ENCODE peak calls at places on chromosomes 4 and X, in ten cellular contexts. D, K, O, A, S, E, L, R, J and I are unnamed samples.

GRCh38 chrX:151825927-151826471 is 86.7 kb upstream of the MAGEA4 start:
- DNase-seq in D (no peak), K (no peak), O (no peak), A (no peak), S (no peak), E (no peak), L (peak), R (no peak), J (peak), I (peak)

GRCh38 chr4:165394275-165394674 is 15.5 kb downstream of the CPE start:
- DNase-seq in D (no peak), K (no peak), O (no peak), A (no peak), S (no peak), E (no peak), L (no peak), R (no peak), J (no peak), I (peak)

GRCh38 chrX:118694628-118695027 is 32.8 kb upstream of the IL13RA1 start:
- DNase-seq in D (no peak), K (no peak), O (no peak), A (no peak), S (no peak), E (no peak), L (no peak), R (no peak), J (no peak), I (no peak)

GRCh38 chr4:95161781-95162469 is 386.8 kb downstream of the UNC5C start:
- DNase-seq in D (no peak), K (no peak), O (no peak), A (no peak), S (no peak), E (no peak), L (no peak), R (no peak), J (no peak), I (no peak)

GRCh38 chrX:21725498-21725897 is 32.4 kb downstream of the SMPX start:
- DNase-seq in D (no peak), K (no peak), O (no peak), A (no peak), S (no peak), E (no peak), L (no peak), R (peak), J (no peak), I (no peak)

GRCh38 chrX:63652086-63652775 is 132.8 kb downstream of the ARHGEF9 start:
- DNase-seq in D (no peak), K (no peak), O (no peak), A (no peak), S (no peak), E (no peak), L (no peak), R (no peak), J (no peak), I (no peak)

GRCh38 chr4:37383579-37384229 is 139.2 kb downstream of the NWD2 start:
- DNase-seq in D (no peak), K (no peak), O (peak), A (no peak), S (no peak), E (peak), L (no peak), R (peak), J (no peak), I (no peak)

GRCh38 chr4:80135702-80136058 is 61.6 kb upstream of the PRDM8 start:
- DNase-seq in D (no peak), K (no peak), O (no peak), A (no peak), S (no peak), E (no peak), L (no peak), R (no peak), J (no peak), I (no peak)

GRCh38 chrX:65750674-65751469 is 83.4 kb downstream of the MSN start:
- DNase-seq in D (no peak), K (no peak), O (no peak), A (no peak), S (no peak), E (peak), L (no peak), R (peak), J (no peak), I (no peak)

GRCh38 chrX:19174401-19175025 is 52.2 kb upstream of the ADGRG2 start:
- DNase-seq in D (no peak), K (no peak), O (no peak), A (no peak), S (no peak), E (no peak), L (no peak), R (no peak), J (no peak), I (peak)

GRCh38 chrX:10474510-10474909 is 145.9 kb downstream of the MID1 start:
- DNase-seq in D (no peak), K (no peak), O (no peak), A (no peak), S (no peak), E (no peak), L (no peak), R (no peak), J (no peak), I (no peak)

GRCh38 chr4:8832130-8832930 is 39.3 kb downstream of the HMX1 start:
- DNase-seq in D (no peak), K (no peak), O (no peak), A (peak), S (no peak), E (peak), L (no peak), R (no peak), J (no peak), I (no peak)

GRCh38 chr4:99722662-99723061 is 65.0 kb upstream of the C4orf54 start:
- DNase-seq in D (no peak), K (no peak), O (no peak), A (no peak), S (no peak), E (no peak), L (no peak), R (no peak), J (no peak), I (no peak)

GRCh38 chr4:15400911-15401671 is 26.7 kb upstream of the C1QTNF7 start:
- DNase-seq in D (no peak), K (no peak), O (no peak), A (no peak), S (no peak), E (peak), L (no peak), R (peak), J (peak), I (peak)

GRCh38 chr4:5968246-5968645 is 50.0 kb downstream of the C4orf50 start:
- DNase-seq in D (no peak), K (no peak), O (no peak), A (peak), S (no peak), E (no peak), L (no peak), R (no peak), J (no peak), I (no peak)